ENCODE peak calls at places on chromosomes 11 and 22, in four cellular contexts. L is uterus, X is ovary, E is transverse colon. P is an unnamed sample.
A peak's percentile ranks its signal among the peaks of the same experiment; 100 is the strongest.

GRCh38 chr11:66710384-66710930 is 18.6 kb downstream of the SPTBN2 start:
- DNase-seq in L (no peak), X (no peak), E (no peak), P (no peak)

GRCh38 chr11:117822031-117822521 is 2.5 kb downstream of the FXYD2 start:
- DNase-seq in L (no peak), X (no peak), E (peak; percentile 49), P (no peak)

GRCh38 chr11:65301491-65302329 is 13.0 kb upstream of the CDC42EP2 start:
- DNase-seq in L (peak; percentile 67), X (peak; percentile 78), E (peak; percentile 31), P (peak; percentile 78)

GRCh38 chr11:10666976-10667892 is 26.3 kb downstream of the IRAG1 start:
- DNase-seq in L (no peak), X (no peak), E (no peak), P (no peak)

GRCh38 chr22:40665312-40665711 is 14.0 kb upstream of the MCHR1 start:
- DNase-seq in L (peak; percentile 73), X (peak; percentile 71), E (no peak), P (peak; percentile 75)

GRCh38 chr11:28518825-28519224 is 410.6 kb downstream of the METTL15 start:
- DNase-seq in L (no peak), X (no peak), E (no peak), P (no peak)

GRCh38 chr11:69099193-69099592 is 50.5 kb downstream of the TPCN2 start:
- DNase-seq in L (no peak), X (no peak), E (peak; percentile 46), P (no peak)

GRCh38 chr11:76856111-76856510 is 4.6 kb upstream of the ACER3 start:
- DNase-seq in L (no peak), X (no peak), E (no peak), P (no peak)

GRCh38 chr11:65418431-65418680 is 4.2 kb upstream of the NEAT1 start:
- DNase-seq in L (no peak), X (no peak), E (no peak), P (peak; percentile 79)

GRCh38 chr11:61792310-61793083 is at the start of the genes FEN1 and TMEM258:
- DNase-seq in L (peak; percentile 84), X (peak; percentile 85), E (peak; percentile 88), P (peak; percentile 89)

GRCh38 chr22:45201678-45202332 is 38.1 kb downstream of the NUP50 start:
- DNase-seq in L (no peak), X (no peak), E (no peak), P (no peak)

GRCh38 chr11:2482745-2483144 is 37.9 kb downstream of the KCNQ1 start:
- DNase-seq in L (no peak), X (no peak), E (no peak), P (no peak)

GRCh38 chr11:118789501-118790356 is 1.2 kb downstream of the DDX6 start:
- DNase-seq in L (no peak), X (no peak), E (no peak), P (no peak)

GRCh38 chr22:27883656-27884350 is 35.3 kb downstream of the PITPNB start:
- DNase-seq in L (no peak), X (no peak), E (no peak), P (no peak)

GRCh38 chr11:70915158-70915795 is 337.1 kb downstream of the SHANK2 start:
- DNase-seq in L (no peak), X (no peak), E (no peak), P (no peak)

GRCh38 chr11:79030448-79030847 is 410.4 kb downstream of the TENM4 start:
- DNase-seq in L (peak; percentile 60), X (no peak), E (no peak), P (no peak)

GRCh38 chr22:31346255-31346732 is at the start of gene PATZ1:
- DNase-seq in L (peak; percentile 80), X (peak; percentile 86), E (peak; percentile 78), P (peak; percentile 64)

GRCh38 chr11:76719686-76720085 is 49.1 kb upstream of the LRRC32 start:
- DNase-seq in L (no peak), X (no peak), E (no peak), P (no peak)

GRCh38 chr11:21142007-21142406 is 472.6 kb downstream of the NELL1 start:
- DNase-seq in L (no peak), X (no peak), E (no peak), P (no peak)

DNA sequence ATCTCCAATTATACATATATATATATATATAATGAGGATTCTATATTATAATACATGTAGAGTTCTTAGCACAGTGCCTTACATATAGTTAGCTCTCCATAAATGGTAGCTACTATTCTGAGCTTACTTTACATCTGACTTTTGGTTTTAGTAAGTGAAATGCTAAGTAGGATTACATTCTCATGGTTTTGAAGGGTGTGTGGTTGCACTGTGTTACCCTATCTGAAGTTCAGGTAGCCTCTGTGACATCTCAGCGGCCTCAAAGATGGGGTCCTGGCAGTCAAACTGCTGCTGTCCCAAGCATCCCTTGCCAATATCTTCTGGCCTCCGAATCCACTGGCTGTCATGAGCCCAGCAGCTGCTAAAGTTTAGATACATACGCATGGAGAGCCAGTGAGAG is 34.8 kb downstream of the UBASH3B start:
- DNase-seq in L (no peak), X (no peak), E (no peak), P (no peak)
- H3K4me1 ChIP-seq in L (peaks cover 6% of the 10 kb centered on the region), X (peaks cover 3% of the 10 kb centered on the region), E (peaks cover 21% of the 10 kb centered on the region), P (peaks cover 35% of the 10 kb centered on the region)

GRCh38 chr11:126476256-126476970 is 120.9 kb downstream of the ST3GAL4 start:
- DNase-seq in L (no peak), X (no peak), E (no peak), P (no peak)
- H3K4me1 ChIP-seq in L (no peaks in the 10 kb centered on the region), X (peaks cover 6% of the 10 kb centered on the region), E (peaks cover 15% of the 10 kb centered on the region), P (peaks cover 20% of the 10 kb centered on the region)

GRCh38 chr22:39238124-39238466 is 6.7 kb downstream of the PDGFB start:
- DNase-seq in L (no peak), X (no peak), E (no peak), P (no peak)
- H3K4me1 ChIP-seq in L (peaks cover 26% of the 10 kb centered on the region), X (peaks cover 5% of the 10 kb centered on the region), E (peaks cover 85% of the 10 kb centered on the region), P (peaks cover 98% of the 10 kb centered on the region)

GRCh38 chr22:41991111-41991510 is 7.5 kb upstream of the WBP2NL start:
- DNase-seq in L (no peak), X (no peak), E (no peak), P (no peak)

GRCh38 chr22:41996826-41997225 is 1.8 kb upstream of the WBP2NL start:
- DNase-seq in L (no peak), X (no peak), E (no peak), P (no peak)

GRCh38 chr22:41995211-41995610 is 3.4 kb upstream of the WBP2NL start:
- DNase-seq in L (no peak), X (no peak), E (no peak), P (no peak)

GRCh38 chr22:41992496-41992895 is 6.1 kb upstream of the WBP2NL start:
- DNase-seq in L (no peak), X (no peak), E (no peak), P (no peak)

DNA sequence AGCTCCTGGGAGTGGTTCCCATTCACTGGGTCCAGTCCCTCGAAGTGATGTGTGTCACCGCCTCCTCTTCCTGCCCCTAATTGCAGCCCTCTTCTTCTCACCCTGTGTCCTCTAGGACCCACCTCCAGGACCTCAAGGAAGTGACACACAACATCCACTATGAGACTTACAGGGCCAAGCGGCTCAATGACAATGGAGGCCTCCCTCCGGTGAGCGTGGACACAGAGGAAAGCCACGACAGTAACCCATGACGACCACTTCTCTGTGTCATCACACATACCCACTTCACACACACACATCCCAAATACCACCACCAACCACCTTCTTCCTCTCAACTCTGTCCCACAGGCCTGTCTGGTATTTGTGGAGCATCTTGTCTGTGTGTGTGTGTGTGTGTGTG is 4.1 kb upstream of the WBP2NL start:
- DNase-seq in L (no peak), X (no peak), E (no peak), P (no peak)
- H3K4me1 ChIP-seq in L (no peaks in the 10 kb centered on the region), X (peaks cover 6% of the 10 kb centered on the region), E (peaks cover 9% of the 10 kb centered on the region), P (peaks cover 9% of the 10 kb centered on the region)